ENCODE peak calls at places on chromosome 17, in ten cellular contexts. O is fibroblast of lung, Q is body of pancreas, F is neural progenitor cell, D is SK-N-SH, U is cardiac muscle cell, M is tibial artery, R is heart left ventricle, S is Panc1, V is testis. C is an unnamed sample.

GRCh38 chr17:63165420-63165819 is 199.4 kb downstream of the TANC2 start:
- DNase-seq in O (no peak), Q (no peak), F (no peak), D (no peak), U (no peak), M (no peak), R (no peak), S (no peak), V (no peak), C (no peak)

GRCh38 chr17:73338050-73338491 is 26.3 kb upstream of the CDC42EP4 start:
- DNase-seq in O (peak; percentile 81), Q (no peak), F (no peak), D (peak; percentile 38), U (no peak), M (peak; percentile 61), R (no peak), S (no peak), V (no peak), C (no peak)

GRCh38 chr17:22510504-22510903 is 818.2 kb downstream of the KCNJ18 start:
- DNase-seq in O (no peak), Q (no peak), F (no peak), D (no peak), U (no peak), M (no peak), R (no peak), S (no peak), V (no peak), C (no peak)

GRCh38 chr17:2828396-2829038 is 32.3 kb downstream of the RAP1GAP2 start:
- DNase-seq in O (peak; percentile 36), Q (peak; percentile 78), F (peak; percentile 86), D (peak; percentile 94), U (peak; percentile 79), M (peak; percentile 25), R (peak; percentile 88), S (no peak), V (peak; percentile 73), C (peak; percentile 40)

GRCh38 chr17:78159575-78160158 is 8.7 kb upstream of the SYNGR2 start:
- DNase-seq in O (peak; percentile 64), Q (no peak), F (no peak), D (no peak), U (no peak), M (no peak), R (no peak), S (no peak), V (no peak), C (no peak)

GRCh38 chr17:63476857-63477470 is at the start of gene ACE:
- DNase-seq in O (no peak), Q (peak; percentile 53), F (peak; percentile 76), D (peak; percentile 94), U (peak; percentile 64), M (no peak), R (no peak), S (no peak), V (peak; percentile 61), C (peak; percentile 22)

GRCh38 chr17:51692917-51693316 is 432.6 kb downstream of the UTP18 start:
- DNase-seq in O (no peak), Q (no peak), F (peak; percentile 9), D (no peak), U (no peak), M (no peak), R (no peak), S (no peak), V (no peak), C (no peak)

GRCh38 chr17:39975801-39976200 is 4.8 kb upstream of the PSMD3 start:
- DNase-seq in O (no peak), Q (no peak), F (no peak), D (no peak), U (no peak), M (no peak), R (no peak), S (no peak), V (no peak), C (no peak)

GRCh38 chr17:413706-414440 is 61.3 kb upstream of the RPH3AL start:
- DNase-seq in O (no peak), Q (no peak), F (no peak), D (no peak), U (no peak), M (no peak), R (no peak), S (no peak), V (no peak), C (no peak)

GRCh38 chr17:63150994-63151464 is 185.0 kb downstream of the TANC2 start:
- DNase-seq in O (peak; percentile 77), Q (no peak), F (peak; percentile 38), D (peak; percentile 40), U (peak; percentile 50), M (no peak), R (no peak), S (no peak), V (no peak), C (no peak)

GRCh38 chr17:3695723-3696411 is at the start of gene P2RX5:
- DNase-seq in O (no peak), Q (no peak), F (peak; percentile 76), D (peak; percentile 81), U (peak; percentile 61), M (no peak), R (no peak), S (no peak), V (no peak), C (no peak)

GRCh38 chr17:44872131-44872768 is 24.6 kb downstream of the HIGD1B start:
- DNase-seq in O (no peak), Q (no peak), F (no peak), D (no peak), U (no peak), M (peak; percentile 26), R (peak; percentile 66), S (no peak), V (no peak), C (no peak)

GRCh38 chr17:69055334-69055733 is 5.4 kb downstream of the ABCA9 start:
- DNase-seq in O (no peak), Q (no peak), F (no peak), D (no peak), U (no peak), M (no peak), R (no peak), S (no peak), V (no peak), C (no peak)

GRCh38 chr17:31442860-31443259 is 51.4 kb downstream of the RAB11FIP4 start:
- DNase-seq in O (peak; percentile 26), Q (no peak), F (no peak), D (no peak), U (no peak), M (no peak), R (no peak), S (no peak), V (no peak), C (no peak)

GRCh38 chr17:74475189-74475588 is 8.8 kb downstream of the CD300A start:
- DNase-seq in O (no peak), Q (no peak), F (no peak), D (no peak), U (no peak), M (no peak), R (no peak), S (no peak), V (no peak), C (no peak)

GRCh38 chr17:74481621-74482020 is 15.2 kb downstream of the CD300A start:
- DNase-seq in O (no peak), Q (no peak), F (no peak), D (no peak), U (no peak), M (no peak), R (no peak), S (no peak), V (no peak), C (no peak)

GRCh38 chr17:74477411-74477810 is 11.0 kb downstream of the CD300A start:
- DNase-seq in O (no peak), Q (no peak), F (no peak), D (no peak), U (no peak), M (no peak), R (no peak), S (no peak), V (no peak), C (no peak)

GRCh38 chr17:74480290-74480689 is 13.9 kb downstream of the CD300A start:
- DNase-seq in O (no peak), Q (no peak), F (no peak), D (peak; percentile 36), U (no peak), M (no peak), R (no peak), S (no peak), V (no peak), C (no peak)

GRCh38 chr17:74478369-74479100 is 12.1 kb downstream of the CD300A start:
- DNase-seq in O (no peak), Q (no peak), F (no peak), D (peak; percentile 12), U (no peak), M (no peak), R (no peak), S (no peak), V (no peak), C (peak; percentile 19)
- H3K4me1 ChIP-seq in O (no peaks in the 10 kb centered on the region), Q (no peaks in the 10 kb centered on the region), F (no peaks in the 10 kb centered on the region), D (no peaks in the 10 kb centered on the region), U (no peaks in the 10 kb centered on the region), M (no peaks in the 10 kb centered on the region), R (no peaks in the 10 kb centered on the region), S (no peaks in the 10 kb centered on the region), V (peaks cover 3% of the 10 kb centered on the region), C (peaks cover 37% of the 10 kb centered on the region)

DNA sequence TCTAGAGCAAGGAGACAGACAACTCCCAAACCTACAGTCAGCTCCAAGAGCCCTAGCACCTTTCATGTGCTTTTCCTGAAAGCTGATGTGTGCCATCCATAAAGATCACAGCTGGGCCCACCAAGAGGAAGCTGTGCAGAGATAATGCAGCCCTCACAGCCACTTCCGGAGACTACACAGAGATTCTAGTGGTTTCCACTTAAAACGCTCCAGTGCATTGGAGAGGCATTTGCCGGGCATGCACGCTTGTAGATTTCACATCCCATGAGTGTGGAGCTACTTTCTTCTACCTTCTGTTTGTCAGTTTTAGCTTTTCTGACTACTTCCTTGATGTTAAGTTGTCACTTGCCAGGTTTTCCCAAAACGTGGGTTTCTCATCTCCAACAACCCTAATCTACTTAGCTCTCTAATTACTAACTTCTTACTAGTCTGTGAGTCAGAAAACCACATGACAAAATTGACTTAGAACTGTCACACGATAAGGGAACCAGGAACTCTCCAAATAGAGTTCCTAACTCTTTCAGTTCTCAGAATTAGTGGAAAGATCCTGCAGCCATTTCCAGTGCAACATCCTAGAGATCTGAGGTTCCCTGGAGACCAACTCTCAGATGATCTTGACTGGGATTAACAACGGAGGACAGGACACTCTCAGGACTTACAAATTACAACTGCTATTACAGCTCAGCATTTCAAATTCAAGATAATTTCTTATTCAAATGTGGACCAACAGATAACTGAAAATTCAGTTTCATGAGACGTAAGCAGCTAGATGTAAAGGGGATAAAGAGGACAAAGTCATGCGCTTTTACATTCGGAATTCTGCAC is 28.6 kb downstream of the PMP22 start:
- DNase-seq in O (no peak), Q (no peak), F (no peak), D (no peak), U (no peak), M (no peak), R (no peak), S (no peak), V (no peak), C (no peak)
- H3K4me3 ChIP-seq in O (no peak overlapping the region), Q (no peak overlapping the region), F (no peak overlapping the region), D (no peak overlapping the region), U (no peak overlapping the region), M (no peak overlapping the region), R (peak overlapping the region; percentile 1), S (no peak overlapping the region), V (no peak overlapping the region), C (no peak overlapping the region)

GRCh38 chr17:72118588-72119279 is 2.1 kb upstream of the SOX9 start:
- DNase-seq in O (peak; percentile 91), Q (peak; percentile 82), F (peak; percentile 84), D (peak; percentile 83), U (peak; percentile 85), M (peak; percentile 43), R (no peak), S (no peak), V (peak; percentile 91), C (no peak)
- H3K4me1 ChIP-seq in O (peaks cover 7% of the 10 kb centered on the region), Q (peaks cover 22% of the 10 kb centered on the region), F (peaks cover 51% of the 10 kb centered on the region), D (peaks cover 3% of the 10 kb centered on the region), U (peaks cover 19% of the 10 kb centered on the region), M (peaks cover 36% of the 10 kb centered on the region), R (peaks cover 20% of the 10 kb centered on the region), S (peaks cover 12% of the 10 kb centered on the region), V (peaks cover 14% of the 10 kb centered on the region), C (peaks cover 4% of the 10 kb centered on the region)

GRCh38 chr17:29177871-29178749 is 2.1 kb downstream of the MYO18A start:
- DNase-seq in O (no peak), Q (peak; percentile 48), F (no peak), D (no peak), U (no peak), M (no peak), R (no peak), S (no peak), V (no peak), C (no peak)
- H3K4me3 ChIP-seq in O (no peak overlapping the region), Q (no peak overlapping the region), F (peak overlapping the region; percentile 67), D (no peak overlapping the region), U (no peak overlapping the region), M (no peak overlapping the region), R (peak overlapping the region; percentile 67), S (peak overlapping the region; percentile 65), V (no peak overlapping the region), C (no peak overlapping the region)